ENCODE peak calls at places on chromosomes 5 and 9, in seven cellular contexts. One of them, this sample, is unnamed.

GRCh38 chr9:16031486-16031885 is 478.6 kb downstream of the CCDC171 start:
- DNase-seq in lung: no peak
- DNase-seq in neural progenitor cell: no peak
- DNase-seq in psoas muscle: no peak
- DNase-seq in T-helper 2 cell: no peak
- DNase-seq in CD8-positive, alpha-beta T cell: no peak
- DNase-seq in adrenal gland: no peak
- DNase-seq in this sample: no peak

GRCh38 chr5:31774779-31775178 is 135.8 kb downstream of the PDZD2 start:
- DNase-seq in lung: no peak
- DNase-seq in neural progenitor cell: no peak
- DNase-seq in psoas muscle: no peak
- DNase-seq in T-helper 2 cell: no peak
- DNase-seq in CD8-positive, alpha-beta T cell: no peak
- DNase-seq in adrenal gland: no peak
- DNase-seq in this sample: peak; percentile 49

GRCh38 chr9:69745716-69746538 is 13.9 kb downstream of the PTAR1 start:
- DNase-seq in lung: no peak
- DNase-seq in neural progenitor cell: peak; percentile 20
- DNase-seq in psoas muscle: no peak
- DNase-seq in T-helper 2 cell: no peak
- DNase-seq in CD8-positive, alpha-beta T cell: no peak
- DNase-seq in adrenal gland: no peak
- DNase-seq in this sample: peak; percentile 30

GRCh38 chr5:115184780-115185179 is 15.1 kb upstream of the TRIM36 start:
- DNase-seq in lung: no peak
- DNase-seq in neural progenitor cell: no peak
- DNase-seq in psoas muscle: no peak
- DNase-seq in T-helper 2 cell: no peak
- DNase-seq in CD8-positive, alpha-beta T cell: no peak
- DNase-seq in adrenal gland: no peak
- DNase-seq in this sample: no peak

GRCh38 chr5:75050415-75050814 is 1.9 kb downstream of the GCNT4 start:
- DNase-seq in lung: no peak
- DNase-seq in neural progenitor cell: peak; percentile 71
- DNase-seq in psoas muscle: no peak
- DNase-seq in T-helper 2 cell: peak; percentile 8
- DNase-seq in CD8-positive, alpha-beta T cell: peak; percentile 23
- DNase-seq in adrenal gland: no peak
- DNase-seq in this sample: peak; percentile 16

GRCh38 chr5:126354012-126354856 is 69.0 kb upstream of the GRAMD2B start:
- DNase-seq in lung: no peak
- DNase-seq in neural progenitor cell: peak; percentile 49
- DNase-seq in psoas muscle: no peak
- DNase-seq in T-helper 2 cell: no peak
- DNase-seq in CD8-positive, alpha-beta T cell: no peak
- DNase-seq in adrenal gland: no peak
- DNase-seq in this sample: peak; percentile 53

GRCh38 chr5:95861221-95861857 is 38.8 kb upstream of the GLRX start:
- DNase-seq in lung: peak; percentile 67
- DNase-seq in neural progenitor cell: no peak
- DNase-seq in psoas muscle: peak; percentile 79
- DNase-seq in T-helper 2 cell: no peak
- DNase-seq in CD8-positive, alpha-beta T cell: no peak
- DNase-seq in adrenal gland: peak; percentile 56
- DNase-seq in this sample: peak; percentile 88

GRCh38 chr5:90528704-90529233 is 615 bp downstream of the LYSMD3 start:
- DNase-seq in lung: no peak
- DNase-seq in neural progenitor cell: peak; percentile 21
- DNase-seq in psoas muscle: no peak
- DNase-seq in T-helper 2 cell: no peak
- DNase-seq in CD8-positive, alpha-beta T cell: peak; percentile 11
- DNase-seq in adrenal gland: peak; percentile 17
- DNase-seq in this sample: peak; percentile 31

GRCh38 chr5:10454591-10455272 is 13.1 kb downstream of the ROPN1L start:
- DNase-seq in lung: no peak
- DNase-seq in neural progenitor cell: no peak
- DNase-seq in psoas muscle: no peak
- DNase-seq in T-helper 2 cell: no peak
- DNase-seq in CD8-positive, alpha-beta T cell: no peak
- DNase-seq in adrenal gland: no peak
- DNase-seq in this sample: no peak

GRCh38 chr9:127318651-127319167 is 54.1 kb downstream of the GARNL3 start:
- DNase-seq in lung: no peak
- DNase-seq in neural progenitor cell: no peak
- DNase-seq in psoas muscle: no peak
- DNase-seq in T-helper 2 cell: no peak
- DNase-seq in CD8-positive, alpha-beta T cell: no peak
- DNase-seq in adrenal gland: no peak
- DNase-seq in this sample: no peak

GRCh38 chr9:35675732-35676392 is 2.1 kb downstream of the CA9 start:
- DNase-seq in lung: no peak
- DNase-seq in neural progenitor cell: peak; percentile 96
- DNase-seq in psoas muscle: peak; percentile 66
- DNase-seq in T-helper 2 cell: no peak
- DNase-seq in CD8-positive, alpha-beta T cell: peak; percentile 32
- DNase-seq in adrenal gland: no peak
- DNase-seq in this sample: no peak

This sample was measured in NB4.